ENCODE peak calls at places on chromosomes 1 and 21, in four cellular contexts. J is activated CD8-positive, alpha-beta T cell treated with anti-CD3 and anti-CD28 coated beads for 36 hours; W is PC-9; S is cardiac muscle cell. V is an unnamed sample.

GRCh38 chr1:148317288-148317985 is 165.4 kb upstream of the NBPF11 start:
- DNase-seq in S (no peak), W (no peak), J (no peak), V (no peak)

GRCh38 chr1:65949230-65949626 is 156.5 kb downstream of the PDE4B start:
- DNase-seq in S (no peak), J (no peak), W (no peak), V (peak)

GRCh38 chr1:219365435-219365834 is 191.8 kb downstream of the LYPLAL1 start:
- DNase-seq in S (no peak), J (no peak), W (no peak), V (no peak)

GRCh38 chr1:235910357-235911299 is 43.9 kb upstream of the LYST start:
- DNase-seq in W (peak), J (peak), S (no peak), V (no peak)

GRCh38 chr1:77513839-77514763 is 168.4 kb downstream of the ZZZ3 start:
- DNase-seq in S (peak), W (no peak), J (no peak), V (peak)

GRCh38 chr1:93575586-93576271 is 105.9 kb downstream of the BCAR3 start:
- DNase-seq in W (no peak), S (no peak), J (no peak), V (no peak)

GRCh38 chr1:98988906-98989603 is 15.6 kb downstream of the PLPPR5 start:
- DNase-seq in S (no peak), J (no peak), W (no peak), V (no peak)

GRCh38 chr1:89523597-89524368 is 846 bp upstream of the LRRC8B start:
- DNase-seq in S (no peak), W (peak), J (peak), V (no peak)

GRCh38 chr21:27475363-27475955 is 508.6 kb upstream of the ADAMTS5 start:
- DNase-seq in S (peak), J (no peak), W (no peak), V (no peak)

GRCh38 chr21:35206141-35207125 is 157.3 kb upstream of the RUNX1 start:
- DNase-seq in S (peak), J (no peak), W (no peak), V (no peak)

GRCh38 chr1:64019818-64020217 is 183.6 kb upstream of the UBE2U start:
- DNase-seq in W (no peak), S (peak), J (peak), V (no peak)

GRCh38 chr21:33230518-33231324 is 983 bp downstream of the IFNAR2 start:
- DNase-seq in J (peak), S (peak), W (peak), V (no peak)